ENCODE peak calls at places on chromosome 9, in four cellular contexts. H, U, J and Y are unnamed samples. For H3K9me3, the result is how much of the 10 kb centered on the place peaks cover.

GRCh38 chr9:98057095-98057799 is 715 bp downstream of the NANS start:
- DNase-seq in H (no peak), U (no peak), J (no peak), Y (peak)

GRCh38 chr9:65426231-65426630 is 141.2 kb upstream of the FOXD4L5 start:
- DNase-seq in H (no peak), U (no peak), J (no peak), Y (no peak)

GRCh38 chr9:136773386-136774044 is 9.2 kb upstream of the LCN15 start:
- DNase-seq in H (no peak), U (no peak), J (peak), Y (no peak)

GRCh38 chr9:12770261-12770660 is 4.6 kb upstream of the LURAP1L start:
- DNase-seq in H (no peak), U (no peak), J (no peak), Y (no peak)

GRCh38 chr9:20023237-20023928 is 234.5 kb upstream of the SLC24A2 start:
- DNase-seq in H (no peak), U (no peak), J (no peak), Y (no peak)

GRCh38 chr9:107251756-107252322 is 31.2 kb upstream of the RAD23B start:
- DNase-seq in H (peak), U (peak), J (no peak), Y (peak)

GRCh38 chr9:135958485-135958884 is 2.7 kb downstream of the UBAC1 start:
- DNase-seq in H (no peak), U (no peak), J (no peak), Y (no peak)

GRCh38 chr9:6008169-6008979 is 7.0 kb downstream of the RANBP6 start:
- DNase-seq in H (peak), U (peak), J (peak), Y (peak)

GRCh38 chr9:98220911-98221310 is 28.5 kb upstream of the CORO2A start:
- DNase-seq in H (no peak), U (no peak), J (no peak), Y (no peak)

GRCh38 chr9:17462869-17463464 is 115.9 kb upstream of the SH3GL2 start:
- DNase-seq in H (peak), U (peak), J (peak), Y (peak)

GRCh38 chr9:82035332-82035731 is 46.8 kb downstream of the SPATA31D1 start:
- DNase-seq in H (no peak), U (no peak), J (no peak), Y (no peak)

GRCh38 chr9:14935099-14935710 is 25.0 kb upstream of the FREM1 start:
- DNase-seq in H (no peak), U (no peak), J (no peak), Y (no peak)

GRCh38 chr9:121876212-121876611 is 216.9 kb downstream of the TTLL11 start:
- DNase-seq in H (no peak), U (no peak), J (no peak), Y (no peak)

GRCh38 chr9:68925175-68925574 is 88.7 kb downstream of the PRKACG start:
- DNase-seq in H (no peak), U (no peak), J (no peak), Y (no peak)

GRCh38 chr9:16257604-16258003 is 612.9 kb downstream of the BNC2 start:
- DNase-seq in H (no peak), U (peak), J (peak), Y (peak)

DNA sequence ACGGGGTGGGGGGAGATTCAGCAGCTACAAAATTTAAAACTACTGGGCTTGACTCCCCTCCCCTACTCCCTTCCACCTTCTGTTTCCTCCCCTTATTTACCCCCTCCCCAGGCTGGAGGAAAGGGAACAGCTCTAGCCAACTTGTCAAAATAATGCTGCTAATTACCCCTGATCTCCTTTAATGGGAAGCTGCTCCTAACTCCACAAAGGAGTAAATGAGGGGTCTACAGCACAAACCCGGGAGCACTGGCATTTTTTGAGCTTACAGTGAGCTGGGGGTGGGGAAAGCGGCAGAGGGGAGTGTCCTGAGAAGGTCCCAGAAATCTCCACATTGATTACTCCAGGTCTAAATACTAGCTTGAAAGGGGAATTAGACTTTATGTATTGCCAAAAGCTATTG is 3.0 kb downstream of the PTCH1 start:
- DNase-seq in H (no peak), U (no peak), J (no peak), Y (no peak)
- H3K27ac ChIP-seq in H (no peak), U (peak), J (no peak), Y (peak)

DNA sequence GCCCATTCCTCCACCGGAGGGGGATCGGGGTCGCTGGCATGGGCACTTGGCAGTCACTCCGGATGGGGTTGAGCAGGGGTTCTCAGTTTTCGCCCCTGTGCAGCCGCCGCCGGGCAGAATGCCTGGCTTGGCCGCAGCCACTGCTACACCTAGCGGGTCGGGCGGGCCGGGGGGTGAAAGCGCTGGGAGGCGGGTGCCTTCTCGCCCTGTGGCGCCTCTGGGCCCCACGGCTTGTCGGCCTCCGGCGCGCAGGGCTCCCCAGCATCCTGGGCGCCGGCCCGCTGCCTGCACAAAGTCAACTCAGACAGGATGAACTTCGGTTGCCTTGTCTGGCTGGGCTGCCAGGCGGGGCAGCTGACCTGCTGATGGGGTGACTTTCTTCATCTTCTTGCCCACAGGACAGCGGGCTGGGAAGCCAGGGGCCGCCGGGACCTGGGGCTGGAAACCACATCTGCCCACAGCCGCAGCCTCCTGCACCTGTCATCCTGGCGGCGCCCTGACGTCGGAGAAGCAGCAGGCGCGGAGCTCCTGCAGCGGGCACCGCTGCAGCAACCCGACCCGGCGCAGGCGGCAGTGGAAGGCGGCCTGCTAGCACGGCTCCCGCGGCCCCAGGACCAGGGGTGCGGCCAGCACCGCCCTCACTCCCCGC is 1.2 kb upstream of the ANKRD18A start:
- DNase-seq in H (no peak), U (no peak), J (peak), Y (peak)
- H3K4me3 ChIP-seq in H (peak), U (no peak), J (peak), Y (peak)

DNA sequence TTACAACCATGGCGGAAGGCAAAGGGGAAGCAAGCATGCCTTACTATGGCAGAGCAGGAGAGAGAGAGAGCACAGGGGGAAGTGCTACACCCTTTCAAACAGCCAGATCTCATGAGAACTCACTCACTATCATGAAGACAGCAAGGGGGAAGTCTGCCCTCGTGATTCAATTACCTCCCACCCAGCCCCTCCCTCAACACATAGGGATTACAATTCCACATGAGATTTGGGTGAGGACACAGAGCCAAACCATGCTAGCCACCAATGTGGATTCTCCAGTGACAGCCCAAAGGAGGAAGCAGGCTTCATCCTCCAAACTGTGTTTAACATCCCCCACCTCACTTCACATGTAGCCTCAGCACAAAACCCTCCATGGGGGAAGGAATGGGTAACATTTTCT is 563.7 kb downstream of the CDK5RAP2 start:
- DNase-seq in H (no peak), U (no peak), J (no peak), Y (no peak)
- H3K9me3 ChIP-seq in H (under half), U (under half), J (under half), Y (under half)

DNA sequence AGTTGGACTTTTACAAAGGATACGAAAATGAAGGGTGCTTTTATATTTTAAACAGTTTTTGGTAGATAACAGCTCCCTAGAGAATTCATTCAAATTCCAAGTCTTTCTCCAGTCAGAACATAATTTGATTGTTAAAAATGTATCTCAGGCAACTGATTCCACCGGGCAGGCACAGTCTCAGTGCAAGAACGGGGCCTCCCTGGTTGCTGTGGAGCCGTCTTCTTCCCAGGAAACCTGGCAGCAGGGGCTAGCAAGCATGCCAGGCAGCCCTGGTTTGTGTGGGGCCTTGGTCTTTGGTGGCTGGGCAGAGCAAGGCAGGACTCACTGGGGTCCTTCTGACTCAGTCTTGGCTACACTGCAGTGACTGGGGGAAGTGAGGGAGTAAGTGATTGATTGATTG is 143.5 kb downstream of the NXNL2 start:
- DNase-seq in H (no peak), U (no peak), J (no peak), Y (no peak)
- H3K27ac ChIP-seq in H (no peak), U (no peak), J (no peak), Y (no peak)

GRCh38 chr9:114844766-114845165 is 38.9 kb upstream of the TNFSF15 start:
- DNase-seq in H (no peak), U (no peak), J (no peak), Y (no peak)

GRCh38 chr9:114849450-114849849 is 43.6 kb upstream of the TNFSF15 start:
- DNase-seq in H (no peak), U (no peak), J (no peak), Y (no peak)

GRCh38 chr9:114850871-114851270 is 45.0 kb upstream of the TNFSF15 start:
- DNase-seq in H (no peak), U (no peak), J (peak), Y (no peak)

GRCh38 chr9:114847492-114848417 is 41.9 kb upstream of the TNFSF15 start:
- DNase-seq in H (no peak), U (no peak), J (no peak), Y (no peak)

GRCh38 chr9:114845373-114845772 is 39.5 kb upstream of the TNFSF15 start:
- DNase-seq in H (no peak), U (no peak), J (no peak), Y (peak)
- H3K4me3 ChIP-seq in H (no peak), U (no peak), J (no peak), Y (no peak)

GRCh38 chr9:138033950-138034349 is 156.4 kb downstream of the CACNA1B start:
- DNase-seq in H (no peak), U (no peak), J (no peak), Y (peak)
- H3K9me3 ChIP-seq in H (under half), U (under half), J (under half), Y (under half)

DNA sequence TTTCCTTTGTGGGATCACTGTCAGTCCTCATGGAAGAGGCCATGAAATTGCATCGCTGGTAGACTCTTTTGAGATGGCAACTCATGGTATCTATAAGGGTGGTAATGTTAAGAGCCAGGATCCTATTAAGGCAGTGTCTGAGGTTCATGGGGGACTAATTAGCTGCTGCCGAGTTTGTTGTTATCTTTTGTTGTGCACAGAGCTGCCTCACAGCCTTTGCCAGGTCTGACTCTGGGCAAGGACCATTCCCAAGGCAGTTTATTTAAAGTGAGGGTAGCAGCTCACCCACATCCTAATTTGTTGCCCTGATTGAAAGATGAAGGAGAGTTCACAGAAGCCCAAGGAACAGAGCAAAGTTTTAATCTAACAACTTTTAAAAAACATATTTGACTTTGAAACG is 7.9 kb downstream of the SMARCA2 start:
- DNase-seq in H (no peak), U (no peak), J (no peak), Y (no peak)
- H3K27ac ChIP-seq in H (peak), U (no peak), J (no peak), Y (peak)